ENCODE peak calls at places on chromosomes 13 and 19, in four cellular contexts. One of them, this sample, is unnamed.

GRCh38 chr13:40136896-40137295 is 481.4 kb downstream of the COG6 start:
- DNase-seq in SW480: no peak
- DNase-seq in activated CD4-positive, CD25-positive, alpha-beta regulatory T cell treated with anti-CD3 and anti-CD28 coated beads, Interleukin-2, amount 50 U/mL, for 16 hours: no peak
- DNase-seq in tibial artery: no peak
- DNase-seq in this sample: no peak

GRCh38 chr19:13834308-13834790 is 39.1 kb downstream of the ZSWIM4 start:
- DNase-seq in SW480: peak
- DNase-seq in activated CD4-positive, CD25-positive, alpha-beta regulatory T cell treated with anti-CD3 and anti-CD28 coated beads, Interleukin-2, amount 50 U/mL, for 16 hours: no peak
- DNase-seq in tibial artery: no peak
- DNase-seq in this sample: peak

GRCh38 chr19:55795021-55795420 is 26.1 kb downstream of the RFPL4AL1 start:
- DNase-seq in SW480: no peak
- DNase-seq in activated CD4-positive, CD25-positive, alpha-beta regulatory T cell treated with anti-CD3 and anti-CD28 coated beads, Interleukin-2, amount 50 U/mL, for 16 hours: no peak
- DNase-seq in tibial artery: no peak
- DNase-seq in this sample: no peak

GRCh38 chr13:95354680-95355487 is 53.6 kb upstream of the ABCC4 start:
- DNase-seq in SW480: no peak
- DNase-seq in activated CD4-positive, CD25-positive, alpha-beta regulatory T cell treated with anti-CD3 and anti-CD28 coated beads, Interleukin-2, amount 50 U/mL, for 16 hours: no peak
- DNase-seq in tibial artery: no peak
- DNase-seq in this sample: no peak

GRCh38 chr19:8585894-8586750 is 8.9 kb upstream of the MYO1F start:
- DNase-seq in SW480: peak
- DNase-seq in activated CD4-positive, CD25-positive, alpha-beta regulatory T cell treated with anti-CD3 and anti-CD28 coated beads, Interleukin-2, amount 50 U/mL, for 16 hours: peak
- DNase-seq in tibial artery: no peak
- DNase-seq in this sample: no peak

GRCh38 chr19:45576682-45577081 is 7.9 kb downstream of the OPA3 start:
- DNase-seq in SW480: no peak
- DNase-seq in activated CD4-positive, CD25-positive, alpha-beta regulatory T cell treated with anti-CD3 and anti-CD28 coated beads, Interleukin-2, amount 50 U/mL, for 16 hours: no peak
- DNase-seq in tibial artery: no peak
- DNase-seq in this sample: no peak

GRCh38 chr13:37751025-37751424 is 118.5 kb downstream of the TRPC4 start:
- DNase-seq in SW480: no peak
- DNase-seq in activated CD4-positive, CD25-positive, alpha-beta regulatory T cell treated with anti-CD3 and anti-CD28 coated beads, Interleukin-2, amount 50 U/mL, for 16 hours: no peak
- DNase-seq in tibial artery: no peak
- DNase-seq in this sample: no peak

GRCh38 chr13:70938462-70938861 is 830.2 kb upstream of the KLHL1 start:
- DNase-seq in SW480: no peak
- DNase-seq in activated CD4-positive, CD25-positive, alpha-beta regulatory T cell treated with anti-CD3 and anti-CD28 coated beads, Interleukin-2, amount 50 U/mL, for 16 hours: no peak
- DNase-seq in tibial artery: no peak
- DNase-seq in this sample: no peak

GRCh38 chr13:50128406-50129048 is 113.3 kb downstream of the KCNRG start:
- DNase-seq in SW480: no peak
- DNase-seq in activated CD4-positive, CD25-positive, alpha-beta regulatory T cell treated with anti-CD3 and anti-CD28 coated beads, Interleukin-2, amount 50 U/mL, for 16 hours: no peak
- DNase-seq in tibial artery: no peak
- DNase-seq in this sample: no peak

GRCh38 chr19:19051478-19052213 is 12.1 kb upstream of the SLC25A42 start:
- DNase-seq in SW480: no peak
- DNase-seq in activated CD4-positive, CD25-positive, alpha-beta regulatory T cell treated with anti-CD3 and anti-CD28 coated beads, Interleukin-2, amount 50 U/mL, for 16 hours: no peak
- DNase-seq in tibial artery: no peak
- DNase-seq in this sample: no peak

This sample was measured in bronchial epithelial cell.